ENCODE peak calls at places on chromosomes 11 and 22, in ten cellular contexts. Q is lung; G is uterus; S is Karpas-422; U is activated CD8-positive, alpha-beta memory T cell treated with anti-CD3 and anti-CD28 coated beads, Interleukin-2, amount 50 U/mL, for 4 hours; V is A549; B is progenitor cell of endocrine pancreas; J is lower leg skin; P is iPS-NIHi11; A is GOT3. D is an unnamed sample.

GRCh38 chr11:111207213-111207612 is 38.3 kb upstream of the POU2AF2 start:
- DNase-seq in Q (no peak), G (no peak), S (no peak), U (no peak), V (no peak), B (no peak), J (no peak), P (no peak), A (no peak), D (no peak)

GRCh38 chr22:17106161-17106784 is 14.9 kb downstream of the TMEM121B start:
- DNase-seq in Q (no peak), G (no peak), S (no peak), U (no peak), V (no peak), B (no peak), J (no peak), P (peak; percentile 64), A (no peak), D (no peak)

GRCh38 chr11:65036931-65037330 is 4.1 kb upstream of the SAC3D1 start:
- DNase-seq in Q (peak; percentile 68), G (no peak), S (no peak), U (no peak), V (no peak), B (no peak), J (no peak), P (no peak), A (no peak), D (no peak)

GRCh38 chr22:41800348-41801146 is at the start of gene CCDC134:
- DNase-seq in Q (peak; percentile 90), G (peak; percentile 85), S (peak; percentile 96), U (peak; percentile 90), V (peak; percentile 82), B (peak; percentile 84), J (peak; percentile 86), P (peak; percentile 99), A (peak; percentile 78), D (peak; percentile 77)

GRCh38 chr11:12900496-12900895 is 108.6 kb upstream of the RASSF10 start:
- DNase-seq in Q (no peak), G (no peak), S (no peak), U (no peak), V (no peak), B (no peak), J (no peak), P (no peak), A (no peak), D (peak; percentile 93)

GRCh38 chr11:102850973-102851745 is 7.8 kb upstream of the MMP3 start:
- DNase-seq in Q (no peak), G (no peak), S (no peak), U (no peak), V (no peak), B (no peak), J (no peak), P (no peak), A (no peak), D (peak; percentile 27)

GRCh38 chr11:14336507-14337503 is 22.2 kb downstream of the RRAS2 start:
- DNase-seq in Q (no peak), G (no peak), S (no peak), U (no peak), V (peak; percentile 66), B (no peak), J (no peak), P (no peak), A (no peak), D (peak; percentile 76)

GRCh38 chr11:46272816-46273427 is 4.5 kb upstream of the CREB3L1 start:
- DNase-seq in Q (peak; percentile 62), G (peak; percentile 71), S (no peak), U (no peak), V (no peak), B (no peak), J (no peak), P (no peak), A (no peak), D (peak; percentile 77)

GRCh38 chr22:42376721-42377177 is 55.5 kb downstream of the NFAM1 start:
- DNase-seq in Q (peak; percentile 60), G (peak; percentile 56), S (no peak), U (no peak), V (no peak), B (no peak), J (peak; percentile 90), P (peak; percentile 80), A (no peak), D (peak; percentile 24)

GRCh38 chr11:70727899-70728620 is 329.7 kb downstream of the CTTN start:
- DNase-seq in Q (no peak), G (no peak), S (no peak), U (no peak), V (no peak), B (no peak), J (no peak), P (no peak), A (no peak), D (no peak)

GRCh38 chr11:117743121-117743815 is 53.7 kb downstream of the DSCAML1 start:
- DNase-seq in Q (no peak), G (no peak), S (no peak), U (no peak), V (no peak), B (no peak), J (no peak), P (peak; percentile 39), A (no peak), D (no peak)

GRCh38 chr22:42967933-42968332 is 47.0 kb downstream of the PACSIN2 start:
- DNase-seq in Q (peak; percentile 64), G (peak; percentile 44), S (no peak), U (no peak), V (no peak), B (no peak), J (peak; percentile 69), P (no peak), A (no peak), D (no peak)